ENCODE peak calls at places on chromosomes 11 and 22, in four cellular contexts. X is pancreas, Y is BJ, C is HCT116. O is an unnamed sample.

GRCh38 chr11:26947904-26948639 is 45.8 kb upstream of the FIBIN start:
- DNase-seq in X (no peak), Y (no peak), C (no peak), O (no peak)

GRCh38 chr22:37094239-37094638 is 15.3 kb downstream of the TMPRSS6 start:
- DNase-seq in X (no peak), Y (no peak), C (no peak), O (no peak)

GRCh38 chr11:14611939-14612338 is 31.7 kb upstream of the PDE3B start:
- DNase-seq in X (no peak), Y (no peak), C (no peak), O (no peak)

GRCh38 chr11:46680164-46680760 is 20.2 kb downstream of the ARHGAP1 start:
- DNase-seq in X (no peak), Y (no peak), C (no peak), O (no peak)

GRCh38 chr11:9672288-9672916 is 8.5 kb downstream of the SWAP70 start:
- DNase-seq in X (no peak), Y (no peak), C (no peak), O (no peak)

GRCh38 chr11:117096140-117096972 is 1.9 kb downstream of the SIK3 start:
- DNase-seq in X (no peak), Y (peak; percentile 44), C (no peak), O (no peak)

GRCh38 chr11:69745201-69745600 is 29.9 kb downstream of the FGF4 start:
- DNase-seq in X (no peak), Y (no peak), C (no peak), O (no peak)

GRCh38 chr22:37043828-37044538 is 7.6 kb upstream of the KCTD17 start:
- DNase-seq in X (peak; percentile 96), Y (no peak), C (peak; percentile 47), O (peak; percentile 90)

GRCh38 chr22:49358041-49358440 is 469.6 kb downstream of the BRD1 start:
- DNase-seq in X (no peak), Y (no peak), C (no peak), O (no peak)

GRCh38 chr22:29031236-29031982 is 30.2 kb downstream of the C22orf31 start:
- DNase-seq in X (peak; percentile 66), Y (peak; percentile 74), C (peak; percentile 97), O (peak; percentile 84)

GRCh38 chr11:119352857-119353260 is 6.4 kb upstream of the MFRP start:
- DNase-seq in X (peak; percentile 75), Y (no peak), C (no peak), O (no peak)

GRCh38 chr11:89545701-89546100 is 54.5 kb upstream of the NOX4 start:
- DNase-seq in X (no peak), Y (no peak), C (no peak), O (no peak)

GRCh38 chr11:66845143-66845875 is 2.1 kb downstream of the RCE1 start:
- DNase-seq in X (no peak), Y (no peak), C (no peak), O (no peak)

GRCh38 chr11:12280838-12281565 is 96.4 kb upstream of the PARVA start:
- DNase-seq in X (no peak), Y (no peak), C (no peak), O (no peak)

GRCh38 chr11:20065040-20065805 is 95.1 kb downstream of the DBX1 start:
- DNase-seq in X (no peak), Y (no peak), C (no peak), O (no peak)

GRCh38 chr22:41579297-41579996 is 10.2 kb downstream of the PMM1 start:
- DNase-seq in X (peak; percentile 67), Y (no peak), C (no peak), O (no peak)

GRCh38 chr11:70942593-70942992 is 309.8 kb downstream of the SHANK2 start:
- DNase-seq in X (no peak), Y (no peak), C (peak; percentile 44), O (no peak)

GRCh38 chr22:26725012-26725676 is 67.8 kb downstream of the MIAT start:
- DNase-seq in X (no peak), Y (no peak), C (no peak), O (no peak)

GRCh38 chr11:120272303-120272702 is 32.4 kb downstream of the POU2F3 start:
- DNase-seq in X (no peak), Y (no peak), C (no peak), O (no peak)

GRCh38 chr11:64088159-64089026 is 52.7 kb downstream of the FLRT1 start:
- DNase-seq in X (no peak), Y (no peak), C (peak; percentile 6), O (no peak)

GRCh38 chr22:20002661-20003060 is 14.0 kb downstream of the ARVCF start:
- DNase-seq in X (no peak), Y (no peak), C (no peak), O (no peak)

GRCh38 chr11:12733091-12733490 is 58.9 kb downstream of the TEAD1 start:
- DNase-seq in X (no peak), Y (no peak), C (no peak), O (no peak)

GRCh38 chr11:63552921-63553320 is 10.3 kb downstream of the PLAAT2 start:
- DNase-seq in X (no peak), Y (no peak), C (no peak), O (no peak)

GRCh38 chr11:117230981-117231636 is 764 bp downstream of the PCSK7 start:
- DNase-seq in X (no peak), Y (no peak), C (no peak), O (no peak)

GRCh38 chr11:19691815-19692214 is 20.8 kb upstream of the NAV2 start:
- DNase-seq in X (no peak), Y (no peak), C (no peak), O (no peak)

GRCh38 chr22:36773935-36774334 is 2.0 kb downstream of the IFT27 start:
- DNase-seq in X (no peak), Y (no peak), C (no peak), O (no peak)

GRCh38 chr22:38413085-38414008 is 41.7 kb downstream of the KCNJ4 start:
- DNase-seq in X (peak; percentile 76), Y (no peak), C (no peak), O (no peak)

GRCh38 chr11:289706-290620 is 1.0 kb downstream of the PGGHG start:
- DNase-seq in X (peak; percentile 83), Y (no peak), C (no peak), O (no peak)

GRCh38 chr22:45251828-45252227 is 11.1 kb upstream of the KIAA0930 start:
- DNase-seq in X (no peak), Y (no peak), C (no peak), O (no peak)
- TF ChIP-seq CTCF in X (no peak), Y (no peak), C (no peak), O (no peak)

GRCh38 chr22:31628362-31628761 is 33.7 kb downstream of the PISD start:
- DNase-seq in X (no peak), Y (no peak), C (no peak), O (no peak)

GRCh38 chr22:31629741-31630184 is 32.3 kb downstream of the PISD start:
- DNase-seq in X (peak; percentile 69), Y (no peak), C (no peak), O (no peak)

GRCh38 chr22:31630331-31631329 is 31.4 kb downstream of the PISD start:
- DNase-seq in X (peak; percentile 89), Y (no peak), C (no peak), O (peak; percentile 95)

GRCh38 chr22:31627223-31627731 is 34.7 kb downstream of the PISD start:
- DNase-seq in X (peak; percentile 63), Y (no peak), C (no peak), O (no peak)

DNA sequence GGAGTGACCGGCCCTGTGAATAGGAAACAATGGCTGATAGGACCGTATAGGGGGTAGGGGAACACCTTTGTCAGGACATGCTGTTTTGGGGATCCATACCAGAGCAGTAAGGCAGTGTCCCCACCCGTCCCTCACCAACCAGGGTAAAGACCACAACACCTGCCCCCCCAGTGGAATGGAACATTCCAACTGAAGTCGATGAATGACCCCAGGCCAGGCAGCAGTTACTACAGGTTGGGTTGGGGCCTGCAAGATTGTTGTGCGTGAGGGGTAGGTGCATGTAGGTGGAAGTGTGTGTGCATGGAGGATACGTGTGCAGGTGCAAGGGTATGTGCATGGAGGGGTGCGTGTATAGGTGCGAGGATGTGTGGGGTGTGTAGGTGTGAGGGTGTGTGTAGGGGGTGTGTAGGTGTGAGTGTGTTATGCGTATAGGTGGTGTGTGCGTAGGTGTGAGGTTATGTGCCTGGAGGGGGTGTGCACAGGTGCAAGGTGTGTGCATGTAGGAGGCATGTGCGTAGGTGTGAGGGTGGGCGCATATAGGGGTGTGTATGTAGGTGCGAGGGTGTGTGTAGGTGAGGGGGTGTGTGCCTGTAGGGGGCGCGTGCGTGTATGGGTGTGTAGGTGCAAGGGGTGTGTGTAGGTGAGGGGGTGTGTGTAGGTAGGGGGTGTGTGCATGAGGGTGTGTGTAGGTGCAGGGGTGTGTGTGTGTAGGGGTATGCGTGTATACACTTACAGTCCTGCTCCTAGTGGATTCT is 32.9 kb downstream of the PISD start:
- DNase-seq in X (no peak), Y (no peak), C (no peak), O (no peak)
- TF ChIP-seq CTCF in X (no peak), Y (no peak), C (peak; percentile 20), O (peak; percentile 35)

GRCh38 chr11:79413258-79413657 is 27.6 kb downstream of the TENM4 start:
- DNase-seq in X (no peak), Y (peak; percentile 79), C (no peak), O (no peak)
- TF ChIP-seq CTCF in X (no peak), Y (peak; percentile 9), C (no peak), O (no peak)

DNA sequence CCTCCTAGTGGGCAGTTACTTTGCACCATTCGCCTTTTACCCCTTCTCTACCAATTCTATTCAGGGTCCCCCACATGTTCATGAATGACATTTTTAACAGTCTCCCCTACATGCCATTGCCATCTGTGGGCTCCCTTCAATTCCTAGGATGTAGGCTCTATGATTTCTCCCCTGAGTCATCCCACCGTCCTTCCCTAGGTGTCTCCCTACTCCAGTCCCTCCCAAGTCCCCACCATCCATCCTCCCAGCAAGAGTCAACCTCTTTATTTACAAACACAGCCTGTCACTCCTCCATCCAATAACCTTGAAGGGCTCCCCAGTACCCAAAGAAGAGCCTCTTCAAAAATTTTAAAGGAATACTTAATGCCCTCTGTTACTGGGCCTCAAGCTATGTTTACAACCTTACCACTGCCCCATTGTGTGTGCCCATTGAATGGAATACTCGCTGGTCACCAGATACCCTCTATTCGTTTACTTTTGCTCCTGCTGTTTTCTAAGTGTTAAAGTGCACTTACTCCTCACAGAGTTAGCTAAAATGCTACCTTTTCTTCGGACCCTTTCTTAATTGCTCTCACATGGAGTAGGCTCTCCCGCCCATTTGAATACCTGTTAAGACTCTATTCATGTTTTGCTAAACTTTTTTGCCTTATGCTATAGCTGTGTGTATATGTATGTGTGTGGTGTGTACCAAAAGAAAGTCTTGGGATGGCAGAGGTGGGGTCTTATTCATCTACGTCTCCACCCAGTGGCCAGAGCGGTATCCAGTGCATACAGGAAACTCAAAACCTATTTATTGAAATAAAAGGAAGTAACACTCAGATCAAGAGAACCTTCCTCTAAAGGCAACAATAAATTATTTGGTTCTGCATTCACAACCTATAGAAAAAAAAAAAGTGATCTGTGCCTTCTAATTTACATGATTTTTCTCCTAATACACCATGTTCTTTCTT is 235.8 kb upstream of the CCDC90B start:
- DNase-seq in X (no peak), Y (no peak), C (no peak), O (no peak)
- TF ChIP-seq CTCF in X (no peak), Y (peak; percentile 48), C (peak; percentile 24), O (no peak)

GRCh38 chr22:34842630-34843029 is 223.3 kb upstream of the ISX start:
- DNase-seq in X (no peak), Y (no peak), C (no peak), O (no peak)
- TF ChIP-seq CTCF in X (no peak), Y (peak; percentile 15), C (peak; percentile 9), O (no peak)

GRCh38 chr22:31651667-31652066 is 10.3 kb downstream of the PISD start:
- DNase-seq in X (no peak), Y (no peak), C (no peak), O (no peak)
- TF ChIP-seq CTCF in X (no peak), Y (no peak), C (no peak), O (no peak)

GRCh38 chr11:130913268-130913667 is 3.0 kb downstream of the SNX19 start:
- DNase-seq in X (no peak), Y (no peak), C (no peak), O (no peak)
- TF ChIP-seq CTCF in X (no peak), Y (no peak), C (no peak), O (no peak)

O was measured in Calu3.